ENCODE peak calls at places on chromosomes 7 and 10, in nine cellular contexts. R is heart right ventricle; K is Calu3; A is Peyer's patch; T is cardiac fibroblast; U is T-helper 9 cell; W is naive thymus-derived CD8-positive, alpha-beta T cell; Z is HT-29; B is NCI-H69. F is an unnamed sample.

GRCh38 chr10:101777085-101777856 is 1.4 kb upstream of the FGF8 start:
- DNase-seq in R (no peak), K (no peak), A (peak), T (no peak), U (no peak), W (no peak), Z (no peak), B (no peak), F (no peak)

GRCh38 chr10:112059220-112059619 is 124.3 kb downstream of the GPAM start:
- DNase-seq in R (no peak), K (no peak), A (no peak), T (no peak), U (no peak), W (no peak), Z (no peak), B (no peak), F (no peak)

GRCh38 chr10:59970396-59971368 is 64.3 kb upstream of the CCDC6 start:
- DNase-seq in R (no peak), K (no peak), A (no peak), T (no peak), U (no peak), W (no peak), Z (no peak), B (no peak), F (no peak)

GRCh38 chr7:140059288-140060242 is 3.2 kb downstream of the PARP12 start:
- DNase-seq in R (peak), K (peak), A (peak), T (peak), U (no peak), W (no peak), Z (peak), B (peak), F (no peak)

GRCh38 chr10:132319853-132320669 is 11.9 kb upstream of the LRRC27 start:
- DNase-seq in R (no peak), K (peak), A (peak), T (peak), U (no peak), W (no peak), Z (peak), B (no peak), F (peak)

GRCh38 chr7:33744293-33744692 is 161.0 kb upstream of the BMPER start:
- DNase-seq in R (no peak), K (no peak), A (no peak), T (peak), U (no peak), W (no peak), Z (peak), B (peak), F (peak)

GRCh38 chr10:91043173-91043910 is 122.5 kb upstream of the ANKRD1 start:
- DNase-seq in R (no peak), K (peak), A (no peak), T (peak), U (no peak), W (no peak), Z (peak), B (peak), F (peak)

GRCh38 chr10:61822781-61823230 is 78.7 kb upstream of the ARID5B start:
- DNase-seq in R (no peak), K (no peak), A (no peak), T (no peak), U (no peak), W (no peak), Z (no peak), B (no peak), F (no peak)

GRCh38 chr7:93958216-93958615 is 36.7 kb downstream of the GNG11 start:
- DNase-seq in R (no peak), K (no peak), A (no peak), T (peak), U (no peak), W (no peak), Z (no peak), B (peak), F (no peak)

GRCh38 chr10:48187713-48188541 is 86.6 kb downstream of the FRMPD2 start:
- DNase-seq in R (no peak), K (no peak), A (no peak), T (no peak), U (no peak), W (no peak), Z (no peak), B (peak), F (no peak)

GRCh38 chr10:93806882-93807281 is 49.1 kb downstream of the LGI1 start:
- DNase-seq in R (no peak), K (no peak), A (no peak), T (peak), U (no peak), W (no peak), Z (no peak), B (no peak), F (no peak)

GRCh38 chr7:131745645-131746248 is 189.3 kb upstream of the PODXL start:
- DNase-seq in R (peak), K (peak), A (no peak), T (peak), U (no peak), W (no peak), Z (peak), B (no peak), F (no peak)

GRCh38 chr7:48154792-48155413 is 16.4 kb upstream of the ABCA13 start:
- DNase-seq in R (no peak), K (peak), A (peak), T (peak), U (peak), W (peak), Z (peak), B (peak), F (peak)

GRCh38 chr7:3140834-3141233 is 97.2 kb upstream of the CARD11 start:
- DNase-seq in R (no peak), K (no peak), A (no peak), T (no peak), U (no peak), W (no peak), Z (no peak), B (no peak), F (no peak)

GRCh38 chr7:6631605-6632004 is 5.5 kb upstream of the ZNF316 start:
- DNase-seq in R (no peak), K (no peak), A (no peak), T (no peak), U (no peak), W (no peak), Z (peak), B (no peak), F (no peak)

GRCh38 chr7:100472121-100472851 is 6.7 kb downstream of the TSC22D4 start:
- DNase-seq in R (no peak), K (no peak), A (no peak), T (no peak), U (no peak), W (no peak), Z (peak), B (no peak), F (no peak)

GRCh38 chr10:131025333-131025732 is 286.2 kb downstream of the TCERG1L start:
- DNase-seq in R (no peak), K (no peak), A (peak), T (no peak), U (no peak), W (no peak), Z (no peak), B (no peak), F (no peak)

GRCh38 chr7:77327067-77327931 is 88.8 kb downstream of the GSAP start:
- DNase-seq in R (peak), K (peak), A (no peak), T (peak), U (no peak), W (no peak), Z (peak), B (peak), F (peak)

GRCh38 chr7:150675714-150676113 is 9.8 kb upstream of the GIMAP2 start:
- DNase-seq in R (no peak), K (no peak), A (no peak), T (no peak), U (no peak), W (no peak), Z (no peak), B (no peak), F (no peak)

GRCh38 chr10:104766341-104766740 is 125.3 kb downstream of the SORCS3 start:
- DNase-seq in R (no peak), K (no peak), A (no peak), T (peak), U (no peak), W (no peak), Z (no peak), B (no peak), F (no peak)

GRCh38 chr7:118476036-118476435 is 251.5 kb downstream of the ANKRD7 start:
- DNase-seq in R (no peak), K (no peak), A (no peak), T (no peak), U (no peak), W (no peak), Z (no peak), B (peak), F (no peak)